ENCODE peak calls at places on chromosomes 6 and 20, in six cellular contexts. One of them, this sample, is unnamed. For H3K4me1, the result is how much of the 10 kb centered on the place peaks cover.

GRCh38 chr6:44049989-44050871 is 77.0 kb downstream of the MRPL14 start:
- DNase-seq in heart left ventricle: no peak
- DNase-seq in A549: no peak
- DNase-seq in transverse colon: peak
- DNase-seq in body of pancreas: peak
- DNase-seq in endothelial cell of umbilical vein: no peak
- DNase-seq in this sample: no peak

GRCh38 chr6:35787266-35788218 is 6.7 kb downstream of the CLPSL1 start:
- DNase-seq in endothelial cell of umbilical vein: no peak
- DNase-seq in heart left ventricle: no peak
- DNase-seq in body of pancreas: peak
- DNase-seq in transverse colon: no peak
- DNase-seq in A549: no peak
- DNase-seq in this sample: no peak

GRCh38 chr6:137424243-137424642 is 70.0 kb downstream of the OLIG3 start:
- DNase-seq in heart left ventricle: no peak
- DNase-seq in body of pancreas: no peak
- DNase-seq in A549: no peak
- DNase-seq in endothelial cell of umbilical vein: no peak
- DNase-seq in transverse colon: no peak
- DNase-seq in this sample: no peak

GRCh38 chr6:155646443-155646842 is 190.8 kb upstream of the NOX3 start:
- DNase-seq in A549: no peak
- DNase-seq in body of pancreas: peak
- DNase-seq in transverse colon: no peak
- DNase-seq in endothelial cell of umbilical vein: peak
- DNase-seq in heart left ventricle: no peak
- DNase-seq in this sample: no peak

GRCh38 chr20:22403860-22404608 is 180.3 kb downstream of the FOXA2 start:
- DNase-seq in heart left ventricle: no peak
- DNase-seq in A549: no peak
- DNase-seq in endothelial cell of umbilical vein: no peak
- DNase-seq in body of pancreas: peak
- DNase-seq in transverse colon: no peak
- DNase-seq in this sample: no peak

GRCh38 chr6:43450699-43451131 is 4.6 kb downstream of the DLK2 start:
- DNase-seq in heart left ventricle: no peak
- DNase-seq in body of pancreas: no peak
- DNase-seq in A549: no peak
- DNase-seq in endothelial cell of umbilical vein: no peak
- DNase-seq in transverse colon: no peak
- DNase-seq in this sample: no peak

GRCh38 chr20:17315491-17316231 is 88.8 kb downstream of the PCSK2 start:
- DNase-seq in transverse colon: no peak
- DNase-seq in A549: no peak
- DNase-seq in heart left ventricle: no peak
- DNase-seq in endothelial cell of umbilical vein: no peak
- DNase-seq in body of pancreas: peak
- DNase-seq in this sample: no peak

GRCh38 chr6:149128489-149129145 is 188.9 kb upstream of the TAB2 start:
- DNase-seq in transverse colon: no peak
- DNase-seq in body of pancreas: peak
- DNase-seq in A549: no peak
- DNase-seq in heart left ventricle: no peak
- DNase-seq in endothelial cell of umbilical vein: peak
- DNase-seq in this sample: no peak

GRCh38 chr20:43119720-43120119 is 70.0 kb downstream of the PTPRT start:
- DNase-seq in heart left ventricle: no peak
- DNase-seq in A549: no peak
- DNase-seq in endothelial cell of umbilical vein: no peak
- DNase-seq in transverse colon: no peak
- DNase-seq in body of pancreas: no peak
- DNase-seq in this sample: no peak

GRCh38 chr6:168097621-168098430 is 18.8 kb upstream of the FRMD1 start:
- DNase-seq in A549: no peak
- DNase-seq in body of pancreas: peak
- DNase-seq in heart left ventricle: peak
- DNase-seq in transverse colon: no peak
- DNase-seq in endothelial cell of umbilical vein: no peak
- DNase-seq in this sample: no peak

GRCh38 chr6:153108320-153108719 is 22.8 kb downstream of the RGS17 start:
- DNase-seq in A549: no peak
- DNase-seq in endothelial cell of umbilical vein: peak
- DNase-seq in heart left ventricle: no peak
- DNase-seq in body of pancreas: no peak
- DNase-seq in transverse colon: no peak
- DNase-seq in this sample: no peak

GRCh38 chr20:23520185-23520584 is 29.3 kb downstream of the CST8 start:
- DNase-seq in A549: no peak
- DNase-seq in transverse colon: no peak
- DNase-seq in body of pancreas: no peak
- DNase-seq in heart left ventricle: no peak
- DNase-seq in endothelial cell of umbilical vein: no peak
- DNase-seq in this sample: no peak

GRCh38 chr6:36685926-36686667 is 7.6 kb downstream of the CDKN1A start:
- DNase-seq in endothelial cell of umbilical vein: no peak
- DNase-seq in body of pancreas: no peak
- DNase-seq in A549: no peak
- DNase-seq in transverse colon: no peak
- DNase-seq in heart left ventricle: no peak
- DNase-seq in this sample: no peak

GRCh38 chr20:4809707-4810106 is 88.0 kb downstream of the PRND start:
- DNase-seq in body of pancreas: no peak
- DNase-seq in transverse colon: peak
- DNase-seq in A549: no peak
- DNase-seq in heart left ventricle: no peak
- DNase-seq in endothelial cell of umbilical vein: no peak
- DNase-seq in this sample: no peak

GRCh38 chr6:72922401-72922800 is 300.5 kb downstream of the KCNQ5 start:
- DNase-seq in heart left ventricle: no peak
- DNase-seq in A549: no peak
- DNase-seq in transverse colon: no peak
- DNase-seq in endothelial cell of umbilical vein: no peak
- DNase-seq in body of pancreas: no peak
- DNase-seq in this sample: no peak

GRCh38 chr6:148465654-148466053 is 123.0 kb downstream of the SASH1 start:
- DNase-seq in transverse colon: no peak
- DNase-seq in A549: no peak
- DNase-seq in body of pancreas: no peak
- DNase-seq in heart left ventricle: no peak
- DNase-seq in endothelial cell of umbilical vein: no peak
- DNase-seq in this sample: no peak

GRCh38 chr20:17863577-17864292 is 104.9 kb downstream of the SNX5 start:
- DNase-seq in heart left ventricle: no peak
- DNase-seq in body of pancreas: peak
- DNase-seq in transverse colon: peak
- DNase-seq in endothelial cell of umbilical vein: peak
- DNase-seq in A549: no peak
- DNase-seq in this sample: no peak

GRCh38 chr20:48965189-48965910 is 43.8 kb downstream of the ARFGEF2 start:
- DNase-seq in body of pancreas: no peak
- DNase-seq in A549: no peak
- DNase-seq in transverse colon: no peak
- DNase-seq in heart left ventricle: no peak
- DNase-seq in endothelial cell of umbilical vein: no peak
- DNase-seq in this sample: no peak

GRCh38 chr20:15654208-15654649 is 919.0 kb downstream of the KIF16B start:
- DNase-seq in endothelial cell of umbilical vein: peak
- DNase-seq in body of pancreas: peak
- DNase-seq in transverse colon: peak
- DNase-seq in heart left ventricle: no peak
- DNase-seq in A549: peak
- DNase-seq in this sample: no peak

GRCh38 chr6:49841424-49841823 is 24.9 kb downstream of the CRISP1 start:
- DNase-seq in endothelial cell of umbilical vein: no peak
- DNase-seq in transverse colon: no peak
- DNase-seq in body of pancreas: no peak
- DNase-seq in A549: no peak
- DNase-seq in heart left ventricle: no peak
- DNase-seq in this sample: no peak

GRCh38 chr6:118825661-118826060 is 68.3 kb upstream of the ASF1A start:
- DNase-seq in heart left ventricle: no peak
- DNase-seq in body of pancreas: no peak
- DNase-seq in transverse colon: no peak
- DNase-seq in endothelial cell of umbilical vein: no peak
- DNase-seq in A549: no peak
- DNase-seq in this sample: no peak

GRCh38 chr6:108562503-108562993 is 1.8 kb downstream of the FOXO3 start:
- DNase-seq in endothelial cell of umbilical vein: peak
- DNase-seq in transverse colon: peak
- DNase-seq in body of pancreas: peak
- DNase-seq in A549: peak
- DNase-seq in heart left ventricle: peak
- DNase-seq in this sample: no peak

GRCh38 chr20:47317127-47317895 is 39.2 kb downstream of the ZMYND8 start:
- DNase-seq in transverse colon: peak
- DNase-seq in endothelial cell of umbilical vein: peak
- DNase-seq in A549: peak
- DNase-seq in heart left ventricle: peak
- DNase-seq in body of pancreas: peak
- DNase-seq in this sample: peak

GRCh38 chr6:170035104-170035503 is 255.8 kb downstream of the DLL1 start:
- DNase-seq in transverse colon: no peak
- DNase-seq in A549: no peak
- DNase-seq in body of pancreas: no peak
- DNase-seq in heart left ventricle: no peak
- DNase-seq in endothelial cell of umbilical vein: no peak
- DNase-seq in this sample: no peak

GRCh38 chr6:75693534-75693933 is 55.5 kb upstream of the MYO6 start:
- DNase-seq in body of pancreas: no peak
- DNase-seq in heart left ventricle: no peak
- DNase-seq in transverse colon: no peak
- DNase-seq in A549: no peak
- DNase-seq in endothelial cell of umbilical vein: no peak
- DNase-seq in this sample: no peak
- TF ChIP-seq POLR2A in body of pancreas: no peak
- TF ChIP-seq POLR2A in heart left ventricle: no peak
- TF ChIP-seq POLR2A in transverse colon: no peak
- TF ChIP-seq POLR2A in A549: no peak
- TF ChIP-seq POLR2A in endothelial cell of umbilical vein: no peak
- TF ChIP-seq POLR2A in this sample: no peak

GRCh38 chr6:111739257-111739696 is 133.6 kb upstream of the TRAF3IP2 start:
- DNase-seq in A549: no peak
- DNase-seq in endothelial cell of umbilical vein: no peak
- DNase-seq in body of pancreas: no peak
- DNase-seq in heart left ventricle: no peak
- DNase-seq in transverse colon: no peak
- DNase-seq in this sample: no peak

GRCh38 chr6:111737065-111737521 is 131.4 kb upstream of the TRAF3IP2 start:
- DNase-seq in body of pancreas: no peak
- DNase-seq in A549: no peak
- DNase-seq in transverse colon: no peak
- DNase-seq in heart left ventricle: no peak
- DNase-seq in endothelial cell of umbilical vein: no peak
- DNase-seq in this sample: no peak

GRCh38 chr6:111740506-111740905 is 132.7 kb downstream of the FYN start:
- DNase-seq in body of pancreas: no peak
- DNase-seq in heart left ventricle: no peak
- DNase-seq in A549: no peak
- DNase-seq in endothelial cell of umbilical vein: no peak
- DNase-seq in transverse colon: no peak
- DNase-seq in this sample: no peak

GRCh38 chr6:111738156-111738555 is 132.5 kb upstream of the TRAF3IP2 start:
- DNase-seq in transverse colon: no peak
- DNase-seq in A549: no peak
- DNase-seq in heart left ventricle: no peak
- DNase-seq in endothelial cell of umbilical vein: no peak
- DNase-seq in body of pancreas: no peak
- DNase-seq in this sample: no peak

GRCh38 chr6:111738631-111739030 is 133.0 kb upstream of the TRAF3IP2 start:
- DNase-seq in endothelial cell of umbilical vein: no peak
- DNase-seq in transverse colon: no peak
- DNase-seq in body of pancreas: no peak
- DNase-seq in A549: no peak
- DNase-seq in heart left ventricle: no peak
- DNase-seq in this sample: no peak
- H3K4me1 ChIP-seq in endothelial cell of umbilical vein: under half
- H3K4me1 ChIP-seq in transverse colon: under half
- H3K4me1 ChIP-seq in body of pancreas: under half
- H3K4me1 ChIP-seq in A549: under half
- H3K4me1 ChIP-seq in heart left ventricle: half or more
- H3K4me1 ChIP-seq in this sample: under half

DNA sequence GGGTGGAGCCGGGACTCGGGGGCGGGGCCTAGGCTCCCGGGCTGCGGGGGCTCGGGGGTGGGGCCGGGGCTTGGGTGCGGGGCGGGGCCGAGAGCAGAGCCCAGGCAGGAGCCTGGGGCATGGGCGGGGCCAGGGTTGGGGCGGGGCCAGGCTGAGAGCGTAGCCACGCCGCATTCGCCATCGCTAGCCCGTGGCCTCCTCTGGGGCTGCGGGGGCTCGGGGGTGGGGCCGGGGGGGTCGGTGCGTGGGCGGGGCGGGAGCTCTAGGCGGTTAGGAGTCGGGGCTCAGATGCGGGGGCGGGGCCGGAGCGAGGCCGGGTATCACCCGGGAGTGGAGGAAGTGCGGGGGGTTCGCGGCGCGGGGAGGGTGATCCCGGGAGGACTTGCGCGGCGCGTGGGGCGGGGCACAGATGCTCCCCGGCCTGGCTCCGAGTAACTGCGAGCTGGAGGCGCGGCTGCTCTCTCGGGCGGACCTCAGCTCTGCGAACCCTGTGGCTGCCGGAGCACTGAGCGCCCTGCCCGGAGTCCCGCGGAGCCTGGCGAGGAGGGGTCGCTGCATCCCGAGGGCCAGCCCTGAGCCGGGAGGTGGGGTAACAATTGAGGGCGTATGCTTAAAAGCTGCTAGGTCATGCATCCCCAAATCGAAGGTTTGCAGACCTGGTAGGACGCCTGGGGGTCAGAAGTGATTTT is 434 bp upstream of the ECI2 start:
- DNase-seq in transverse colon: peak
- DNase-seq in A549: peak
- DNase-seq in heart left ventricle: peak
- DNase-seq in endothelial cell of umbilical vein: peak
- DNase-seq in body of pancreas: peak
- DNase-seq in this sample: peak
- TF ChIP-seq POLR2A in transverse colon: peak
- TF ChIP-seq POLR2A in A549: peak
- TF ChIP-seq POLR2A in heart left ventricle: no peak
- TF ChIP-seq POLR2A in endothelial cell of umbilical vein: peak
- TF ChIP-seq POLR2A in body of pancreas: peak
- TF ChIP-seq POLR2A in this sample: no peak

GRCh38 chr6:3744901-3745470 is 6.5 kb downstream of the PXDC1 start:
- DNase-seq in A549: no peak
- DNase-seq in heart left ventricle: no peak
- DNase-seq in transverse colon: no peak
- DNase-seq in body of pancreas: no peak
- DNase-seq in endothelial cell of umbilical vein: no peak
- DNase-seq in this sample: no peak

GRCh38 chr6:3742076-3742425 is 9.5 kb downstream of the PXDC1 start:
- DNase-seq in transverse colon: no peak
- DNase-seq in body of pancreas: no peak
- DNase-seq in endothelial cell of umbilical vein: no peak
- DNase-seq in heart left ventricle: no peak
- DNase-seq in A549: no peak
- DNase-seq in this sample: no peak

GRCh38 chr6:3744211-3744900 is 7.2 kb downstream of the PXDC1 start:
- DNase-seq in endothelial cell of umbilical vein: peak
- DNase-seq in heart left ventricle: no peak
- DNase-seq in A549: no peak
- DNase-seq in transverse colon: peak
- DNase-seq in body of pancreas: no peak
- DNase-seq in this sample: peak

GRCh38 chr6:3742426-3743344 is 8.8 kb downstream of the PXDC1 start:
- DNase-seq in endothelial cell of umbilical vein: peak
- DNase-seq in A549: peak
- DNase-seq in transverse colon: peak
- DNase-seq in heart left ventricle: peak
- DNase-seq in body of pancreas: peak
- DNase-seq in this sample: peak

GRCh38 chr6:3743541-3743940 is 8.0 kb downstream of the PXDC1 start:
- DNase-seq in endothelial cell of umbilical vein: no peak
- DNase-seq in body of pancreas: no peak
- DNase-seq in heart left ventricle: no peak
- DNase-seq in transverse colon: peak
- DNase-seq in A549: no peak
- DNase-seq in this sample: peak
- H3K4me1 ChIP-seq in endothelial cell of umbilical vein: half or more
- H3K4me1 ChIP-seq in body of pancreas: under half
- H3K4me1 ChIP-seq in heart left ventricle: half or more
- H3K4me1 ChIP-seq in transverse colon: half or more
- H3K4me1 ChIP-seq in A549: under half
- H3K4me1 ChIP-seq in this sample: under half

This sample was measured in breast epithelium.